ENCODE peak calls at places on chromosomes 4 and X, in six cellular contexts. One of them, this sample, is unnamed.

GRCh38 chrX:93673869-93674271 is at the start of gene FAM133A:
- DNase-seq in PC-3: peak
- DNase-seq in astrocyte: peak
- DNase-seq in heart left ventricle: no peak
- DNase-seq in ovary: no peak
- DNase-seq in choroid plexus epithelial cell: peak
- DNase-seq in this sample: no peak

GRCh38 chrX:23434356-23434884 is 99.8 kb downstream of the PTCHD1 start:
- DNase-seq in PC-3: peak
- DNase-seq in heart left ventricle: peak
- DNase-seq in ovary: peak
- DNase-seq in astrocyte: peak
- DNase-seq in choroid plexus epithelial cell: peak
- DNase-seq in this sample: peak

GRCh38 chr4:1027916-1028240 is 16.5 kb downstream of the FGFRL1 start:
- DNase-seq in choroid plexus epithelial cell: no peak
- DNase-seq in ovary: no peak
- DNase-seq in heart left ventricle: no peak
- DNase-seq in astrocyte: no peak
- DNase-seq in PC-3: no peak
- DNase-seq in this sample: no peak

GRCh38 chr4:145276044-145276443 is 95.7 kb upstream of the OTUD4 start:
- DNase-seq in choroid plexus epithelial cell: no peak
- DNase-seq in astrocyte: no peak
- DNase-seq in heart left ventricle: no peak
- DNase-seq in PC-3: no peak
- DNase-seq in ovary: no peak
- DNase-seq in this sample: no peak

GRCh38 chrX:108034725-108035124 is 10.1 kb upstream of the VSIG1 start:
- DNase-seq in choroid plexus epithelial cell: no peak
- DNase-seq in astrocyte: no peak
- DNase-seq in heart left ventricle: no peak
- DNase-seq in ovary: no peak
- DNase-seq in PC-3: peak
- DNase-seq in this sample: no peak

GRCh38 chrX:150051096-150051495 is 112.8 kb upstream of the EOLA2 start:
- DNase-seq in PC-3: peak
- DNase-seq in choroid plexus epithelial cell: no peak
- DNase-seq in heart left ventricle: no peak
- DNase-seq in astrocyte: no peak
- DNase-seq in ovary: no peak
- DNase-seq in this sample: no peak

GRCh38 chrX:10841579-10841978 is 221.2 kb upstream of the MID1 start:
- DNase-seq in ovary: no peak
- DNase-seq in PC-3: no peak
- DNase-seq in choroid plexus epithelial cell: no peak
- DNase-seq in heart left ventricle: no peak
- DNase-seq in astrocyte: no peak
- DNase-seq in this sample: no peak

GRCh38 chrX:110156167-110156754 is 153.3 kb downstream of the TMEM164 start:
- DNase-seq in PC-3: peak
- DNase-seq in heart left ventricle: no peak
- DNase-seq in ovary: no peak
- DNase-seq in choroid plexus epithelial cell: peak
- DNase-seq in astrocyte: no peak
- DNase-seq in this sample: no peak

GRCh38 chrX:45850775-45851433 is 650.2 kb upstream of the DIPK2B start:
- DNase-seq in astrocyte: peak
- DNase-seq in choroid plexus epithelial cell: no peak
- DNase-seq in PC-3: peak
- DNase-seq in ovary: peak
- DNase-seq in heart left ventricle: peak
- DNase-seq in this sample: peak

GRCh38 chr4:3345384-3345783 is 52.6 kb downstream of the RGS12 start:
- DNase-seq in PC-3: no peak
- DNase-seq in ovary: no peak
- DNase-seq in choroid plexus epithelial cell: no peak
- DNase-seq in astrocyte: no peak
- DNase-seq in heart left ventricle: no peak
- DNase-seq in this sample: no peak

GRCh38 chr4:159027535-159027934 is 75.3 kb upstream of the RAPGEF2 start:
- DNase-seq in heart left ventricle: no peak
- DNase-seq in ovary: no peak
- DNase-seq in astrocyte: no peak
- DNase-seq in choroid plexus epithelial cell: peak
- DNase-seq in PC-3: no peak
- DNase-seq in this sample: no peak

GRCh38 chr4:76195326-76195725 is 18.3 kb downstream of the SCARB2 start:
- DNase-seq in ovary: no peak
- DNase-seq in PC-3: no peak
- DNase-seq in astrocyte: peak
- DNase-seq in choroid plexus epithelial cell: peak
- DNase-seq in heart left ventricle: no peak
- DNase-seq in this sample: no peak

GRCh38 chrX:69808375-69808774 is 192.5 kb downstream of the EDA start:
- DNase-seq in choroid plexus epithelial cell: no peak
- DNase-seq in ovary: no peak
- DNase-seq in astrocyte: no peak
- DNase-seq in PC-3: no peak
- DNase-seq in heart left ventricle: no peak
- DNase-seq in this sample: no peak

GRCh38 chr4:109921384-109921808 is 8.7 kb downstream of the EGF start:
- DNase-seq in heart left ventricle: no peak
- DNase-seq in ovary: no peak
- DNase-seq in astrocyte: peak
- DNase-seq in choroid plexus epithelial cell: peak
- DNase-seq in PC-3: peak
- DNase-seq in this sample: no peak

GRCh38 chr4:38943355-38943754 is 75.7 kb downstream of the FAM114A1 start:
- DNase-seq in ovary: peak
- DNase-seq in PC-3: no peak
- DNase-seq in astrocyte: no peak
- DNase-seq in choroid plexus epithelial cell: peak
- DNase-seq in heart left ventricle: peak
- DNase-seq in this sample: peak

GRCh38 chrX:142204522-142205433 is at the start of gene MAGEC2:
- DNase-seq in choroid plexus epithelial cell: no peak
- DNase-seq in ovary: no peak
- DNase-seq in astrocyte: no peak
- DNase-seq in heart left ventricle: no peak
- DNase-seq in PC-3: no peak
- DNase-seq in this sample: peak

GRCh38 chr4:99324978-99325377 is 3.8 kb upstream of the ADH1B start:
- DNase-seq in PC-3: no peak
- DNase-seq in ovary: peak
- DNase-seq in heart left ventricle: peak
- DNase-seq in astrocyte: peak
- DNase-seq in choroid plexus epithelial cell: peak
- DNase-seq in this sample: peak

GRCh38 chr4:54063737-54064316 is 578 bp downstream of the CHIC2 start:
- DNase-seq in heart left ventricle: peak
- DNase-seq in choroid plexus epithelial cell: no peak
- DNase-seq in astrocyte: no peak
- DNase-seq in PC-3: peak
- DNase-seq in ovary: peak
- DNase-seq in this sample: peak

GRCh38 chr4:3436048-3436797 is 5.5 kb upstream of the HGFAC start:
- DNase-seq in heart left ventricle: no peak
- DNase-seq in PC-3: no peak
- DNase-seq in choroid plexus epithelial cell: no peak
- DNase-seq in astrocyte: no peak
- DNase-seq in ovary: no peak
- DNase-seq in this sample: no peak

GRCh38 chr4:23153076-23153475 is 460.3 kb downstream of the GBA3 start:
- DNase-seq in astrocyte: no peak
- DNase-seq in PC-3: no peak
- DNase-seq in ovary: no peak
- DNase-seq in choroid plexus epithelial cell: no peak
- DNase-seq in heart left ventricle: no peak
- DNase-seq in this sample: no peak

GRCh38 chr4:153622778-153623240 is 61.3 kb upstream of the TLR2 start:
- DNase-seq in choroid plexus epithelial cell: no peak
- DNase-seq in astrocyte: no peak
- DNase-seq in ovary: no peak
- DNase-seq in PC-3: no peak
- DNase-seq in heart left ventricle: no peak
- DNase-seq in this sample: no peak
- H3K4me3 ChIP-seq in choroid plexus epithelial cell: no peak
- H3K4me3 ChIP-seq in astrocyte: no peak
- H3K4me3 ChIP-seq in ovary: no peak
- H3K4me3 ChIP-seq in PC-3: no peak
- H3K4me3 ChIP-seq in heart left ventricle: no peak
- H3K4me3 ChIP-seq in this sample: no peak

DNA sequence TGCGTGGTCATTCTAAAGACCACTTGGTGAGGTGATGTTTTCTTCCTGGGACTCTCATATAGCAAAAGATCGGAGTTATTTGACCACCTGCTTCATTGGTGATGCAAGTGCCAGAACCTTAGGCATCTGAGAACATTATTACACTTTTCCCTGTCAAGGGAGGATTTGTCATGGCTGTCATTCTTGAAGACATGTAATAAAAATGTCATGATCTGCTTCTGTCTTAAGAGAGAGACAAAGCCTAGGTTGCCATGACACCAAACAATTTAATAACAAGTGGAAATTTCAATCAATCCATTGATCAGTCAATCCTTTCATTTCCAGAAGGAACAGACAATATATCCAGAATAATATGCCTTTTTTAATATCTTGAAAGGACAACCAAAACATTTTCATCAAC is 97.9 kb upstream of the OR13H1 start:
- DNase-seq in astrocyte: no peak
- DNase-seq in ovary: no peak
- DNase-seq in PC-3: no peak
- DNase-seq in heart left ventricle: no peak
- DNase-seq in choroid plexus epithelial cell: no peak
- DNase-seq in this sample: no peak
- H3K4me3 ChIP-seq in astrocyte: no peak
- H3K4me3 ChIP-seq in ovary: no peak
- H3K4me3 ChIP-seq in PC-3: no peak
- H3K4me3 ChIP-seq in heart left ventricle: no peak
- H3K4me3 ChIP-seq in choroid plexus epithelial cell: no peak
- H3K4me3 ChIP-seq in this sample: no peak

GRCh38 chrX:40106677-40107290 is 9.0 kb upstream of the BCOR start:
- DNase-seq in choroid plexus epithelial cell: no peak
- DNase-seq in PC-3: no peak
- DNase-seq in ovary: no peak
- DNase-seq in astrocyte: no peak
- DNase-seq in heart left ventricle: no peak
- DNase-seq in this sample: peak

GRCh38 chrX:40108959-40109287 is 11.2 kb upstream of the BCOR start:
- DNase-seq in ovary: peak
- DNase-seq in heart left ventricle: peak
- DNase-seq in PC-3: peak
- DNase-seq in astrocyte: peak
- DNase-seq in choroid plexus epithelial cell: peak
- DNase-seq in this sample: peak

GRCh38 chrX:40105791-40106676 is 8.3 kb upstream of the BCOR start:
- DNase-seq in PC-3: peak
- DNase-seq in ovary: peak
- DNase-seq in heart left ventricle: peak
- DNase-seq in choroid plexus epithelial cell: peak
- DNase-seq in astrocyte: no peak
- DNase-seq in this sample: peak

GRCh38 chrX:40108084-40108958 is 10.6 kb upstream of the BCOR start:
- DNase-seq in choroid plexus epithelial cell: peak
- DNase-seq in PC-3: peak
- DNase-seq in heart left ventricle: peak
- DNase-seq in ovary: peak
- DNase-seq in astrocyte: no peak
- DNase-seq in this sample: peak

DNA sequence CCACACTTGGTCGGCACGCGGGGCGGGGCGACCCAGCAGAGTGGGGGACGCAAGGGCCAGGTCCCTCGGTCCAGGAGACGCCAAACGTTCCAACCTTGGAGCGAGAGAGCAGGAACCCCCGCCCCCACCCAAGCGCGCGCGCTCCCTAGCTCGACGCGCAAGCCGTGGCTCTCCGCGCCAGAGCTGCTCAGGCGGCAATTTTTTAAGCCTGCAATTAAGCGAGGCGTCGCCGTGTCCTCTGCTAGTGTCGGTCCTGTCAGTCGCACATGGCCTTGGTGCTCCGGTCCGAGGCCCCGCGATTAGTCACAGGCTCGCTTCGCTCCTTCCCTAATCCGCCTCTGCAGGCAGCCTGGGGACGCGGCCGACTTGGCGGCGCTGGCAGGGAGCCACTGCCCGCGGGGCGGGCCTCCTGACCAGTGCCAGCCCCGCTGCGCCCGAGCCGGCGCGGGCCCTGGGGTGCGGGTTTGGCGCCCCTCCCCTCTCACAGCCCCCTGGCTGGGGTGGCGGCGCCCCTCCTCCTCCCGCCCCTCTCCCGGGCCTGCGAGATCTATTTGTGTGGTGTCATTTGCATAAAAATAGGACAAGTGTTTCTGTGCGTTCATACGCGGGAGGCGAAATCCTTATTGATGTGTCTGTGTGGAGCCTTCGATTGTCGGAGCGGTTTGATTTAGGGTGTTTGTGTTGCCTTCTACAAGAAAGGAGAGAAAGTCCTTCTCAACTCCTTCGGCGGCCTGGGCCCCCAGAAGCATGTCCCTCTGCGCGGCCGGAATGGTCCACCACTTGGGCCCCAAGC is 9.7 kb upstream of the BCOR start:
- DNase-seq in choroid plexus epithelial cell: no peak
- DNase-seq in heart left ventricle: peak
- DNase-seq in PC-3: peak
- DNase-seq in ovary: peak
- DNase-seq in astrocyte: no peak
- DNase-seq in this sample: peak
- H3K4me3 ChIP-seq in choroid plexus epithelial cell: peak
- H3K4me3 ChIP-seq in heart left ventricle: peak
- H3K4me3 ChIP-seq in PC-3: peak
- H3K4me3 ChIP-seq in ovary: peak
- H3K4me3 ChIP-seq in astrocyte: no peak
- H3K4me3 ChIP-seq in this sample: peak

DNA sequence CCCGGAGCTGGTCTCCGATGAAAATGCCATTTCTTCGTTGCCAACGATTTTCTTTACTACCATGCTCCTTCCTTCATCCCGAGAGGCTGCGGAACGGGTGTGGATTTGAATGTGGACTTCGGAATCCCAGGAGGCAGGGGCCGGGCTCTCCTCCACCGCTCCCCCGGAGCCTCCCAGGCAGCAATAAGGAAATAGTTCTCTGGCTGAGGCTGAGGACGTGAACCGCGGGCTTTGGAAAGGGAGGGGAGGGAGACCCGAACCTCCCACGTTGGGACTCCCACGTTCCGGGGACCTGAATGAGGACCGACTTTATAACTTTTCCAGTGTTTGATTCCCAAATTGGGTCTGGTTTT is 14.4 kb downstream of the SHOX start:
- DNase-seq in choroid plexus epithelial cell: no peak
- DNase-seq in astrocyte: no peak
- DNase-seq in ovary: no peak
- DNase-seq in PC-3: no peak
- DNase-seq in heart left ventricle: no peak
- DNase-seq in this sample: no peak
- H3K4me3 ChIP-seq in choroid plexus epithelial cell: no peak
- H3K4me3 ChIP-seq in astrocyte: no peak
- H3K4me3 ChIP-seq in ovary: no peak
- H3K4me3 ChIP-seq in PC-3: no peak
- H3K4me3 ChIP-seq in heart left ventricle: no peak
- H3K4me3 ChIP-seq in this sample: no peak